ENCODE peak calls at places on chromosome 4, in seven cellular contexts. P, C, D, G, Z, T and I are unnamed samples.
A peak's percentile ranks its signal among the peaks of the same experiment; 100 is the strongest.

GRCh38 chr4:100367451-100367850 is 150.4 kb downstream of the EMCN start:
- DNase-seq in T (peak; percentile 35), C (no peak), P (no peak), G (no peak), D (peak; percentile 18), Z (no peak), I (no peak)

GRCh38 chr4:184534511-184535391 is 60.4 kb upstream of the IRF2 start:
- DNase-seq in Z (no peak), G (no peak), P (no peak), C (no peak), D (peak; percentile 72), T (peak; percentile 70), I (no peak)

GRCh38 chr4:167100120-167100519 is 134.2 kb downstream of the SPOCK3 start:
- DNase-seq in D (peak; percentile 3), G (no peak), T (peak; percentile 24), P (no peak), Z (no peak), C (no peak), I (no peak)

GRCh38 chr4:169270156-169270809 is 473 bp downstream of the SH3RF1 start:
- DNase-seq in Z (peak; percentile 75), G (peak; percentile 82), T (peak; percentile 52), P (peak; percentile 75), D (no peak), C (peak; percentile 83), I (peak; percentile 89)

GRCh38 chr4:134200811-134201215 is 776 bp downstream of the PABPC4L start:
- DNase-seq in D (no peak), T (no peak), Z (no peak), P (peak; percentile 48), C (peak; percentile 27), G (peak; percentile 60), I (no peak)

GRCh38 chr4:53510316-53510715 is 81.0 kb downstream of the LNX1 start:
- DNase-seq in C (no peak), T (no peak), G (no peak), Z (no peak), P (no peak), D (no peak), I (no peak)

GRCh38 chr4:182197611-182198010 is 45.6 kb upstream of the TENM3 start:
- DNase-seq in G (no peak), Z (no peak), D (no peak), T (no peak), C (no peak), P (no peak), I (no peak)

GRCh38 chr4:83604315-83604714 is 68.4 kb downstream of the GPAT3 start:
- DNase-seq in G (no peak), Z (no peak), T (no peak), C (no peak), D (no peak), P (no peak), I (no peak)

GRCh38 chr4:123995939-123996338 is 599.3 kb downstream of the SPRY1 start:
- DNase-seq in C (no peak), T (peak; percentile 56), Z (no peak), P (no peak), G (no peak), D (peak; percentile 89), I (no peak)

GRCh38 chr4:1079711-1080265 is 33.6 kb downstream of the RNF212 start:
- DNase-seq in Z (no peak), P (no peak), C (no peak), T (no peak), D (no peak), G (no peak), I (no peak)

GRCh38 chr4:128353791-128354190 is 66.2 kb upstream of the PGRMC2 start:
- DNase-seq in T (peak; percentile 82), D (no peak), G (no peak), P (no peak), C (no peak), Z (no peak), I (no peak)

GRCh38 chr4:59818656-59819055 is 1381.5 kb upstream of the ADGRL3 start:
- DNase-seq in P (no peak), Z (no peak), D (no peak), C (no peak), G (no peak), T (peak; percentile 6), I (no peak)

GRCh38 chr4:10554694-10555093 is 97.5 kb upstream of the ZNF518B start:
- DNase-seq in P (no peak), C (no peak), Z (no peak), T (peak; percentile 81), D (peak; percentile 69), G (no peak), I (no peak)

GRCh38 chr4:155032521-155033229 is 175.8 kb upstream of the NPY2R start:
- DNase-seq in C (no peak), Z (no peak), P (no peak), G (no peak), D (no peak), T (no peak), I (no peak)

GRCh38 chr4:145347684-145348083 is 134.0 kb upstream of the SMAD1 start:
- DNase-seq in C (no peak), Z (no peak), P (no peak), D (peak; percentile 47), T (peak; percentile 26), G (no peak), I (no peak)

GRCh38 chr4:109699553-109700225 is 3.6 kb downstream of the CASP6 start:
- DNase-seq in C (no peak), T (no peak), G (no peak), Z (no peak), P (no peak), D (no peak), I (no peak)

GRCh38 chr4:183408791-183409190 is 35.6 kb upstream of the CDKN2AIP start:
- DNase-seq in P (peak; percentile 25), Z (no peak), T (no peak), G (no peak), C (no peak), D (no peak), I (no peak)

GRCh38 chr4:145619639-145619996 is 433 bp downstream of the MMAA start:
- DNase-seq in C (peak; percentile 31), D (peak; percentile 32), P (peak; percentile 63), Z (no peak), G (peak; percentile 66), T (peak; percentile 59), I (no peak)

GRCh38 chr4:81369898-81370297 is 101.8 kb downstream of the RASGEF1B start:
- DNase-seq in P (no peak), C (no peak), D (no peak), Z (no peak), T (peak; percentile 34), G (no peak), I (no peak)
- TF ChIP-seq CTCF in P (no peak), C (no peak), D (no peak), Z (no peak), T (peak; percentile 38), G (no peak), I (no peak)

DNA sequence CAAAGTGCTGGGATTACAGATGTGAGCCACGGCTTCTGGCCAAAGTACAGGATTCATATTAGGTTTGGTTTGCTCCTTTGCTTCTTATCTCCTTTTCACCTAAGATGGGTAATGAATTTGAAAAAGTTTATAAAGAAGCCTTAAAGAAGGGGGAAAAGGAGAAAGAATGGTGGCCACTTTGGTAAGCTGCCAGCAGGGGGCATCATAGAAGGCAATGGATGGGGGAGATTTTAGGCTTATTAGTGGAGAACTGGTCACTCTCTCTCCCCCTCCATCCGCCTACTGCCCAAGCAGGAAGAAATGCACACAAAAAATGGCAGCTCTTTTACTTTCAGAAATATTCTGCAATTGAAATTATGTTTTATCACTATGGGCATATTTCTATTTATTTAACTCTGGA is 32.0 kb downstream of the SPARCL1 start:
- DNase-seq in P (no peak), C (no peak), D (no peak), T (no peak), G (no peak), Z (no peak), I (no peak)
- H3K27ac ChIP-seq in P (no peak overlapping the region), C (peak overlapping the region; percentile 23), D (no peak overlapping the region), T (no peak overlapping the region), G (no peak overlapping the region), Z (peak overlapping the region; percentile 69), I (peak overlapping the region; percentile 32)

DNA sequence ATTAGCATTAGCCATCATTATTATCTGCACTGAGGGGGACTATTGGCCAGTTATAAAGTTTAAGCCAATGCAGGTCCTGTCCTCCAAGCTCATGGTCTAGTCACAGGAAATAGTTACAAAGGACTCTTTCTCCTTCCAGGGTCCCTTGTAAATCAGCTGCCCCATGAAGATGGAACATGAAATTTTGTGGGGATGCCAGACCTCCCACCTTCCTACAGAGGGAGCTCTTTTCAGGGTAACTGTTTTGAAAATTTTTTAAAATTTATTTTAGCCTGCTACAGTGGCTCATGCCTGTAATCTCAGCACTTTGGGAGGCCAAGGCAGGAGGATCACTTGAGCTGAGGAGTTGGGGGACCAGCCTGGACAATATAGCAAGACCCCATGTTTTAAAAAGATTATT is 124.4 kb upstream of the SLC34A2 start:
- DNase-seq in G (no peak), P (no peak), D (no peak), Z (no peak), T (no peak), C (no peak), I (no peak)
- TF ChIP-seq CTCF in G (no peak), P (no peak), D (peak; percentile 45), Z (no peak), T (peak; percentile 15), C (no peak), I (no peak)

DNA sequence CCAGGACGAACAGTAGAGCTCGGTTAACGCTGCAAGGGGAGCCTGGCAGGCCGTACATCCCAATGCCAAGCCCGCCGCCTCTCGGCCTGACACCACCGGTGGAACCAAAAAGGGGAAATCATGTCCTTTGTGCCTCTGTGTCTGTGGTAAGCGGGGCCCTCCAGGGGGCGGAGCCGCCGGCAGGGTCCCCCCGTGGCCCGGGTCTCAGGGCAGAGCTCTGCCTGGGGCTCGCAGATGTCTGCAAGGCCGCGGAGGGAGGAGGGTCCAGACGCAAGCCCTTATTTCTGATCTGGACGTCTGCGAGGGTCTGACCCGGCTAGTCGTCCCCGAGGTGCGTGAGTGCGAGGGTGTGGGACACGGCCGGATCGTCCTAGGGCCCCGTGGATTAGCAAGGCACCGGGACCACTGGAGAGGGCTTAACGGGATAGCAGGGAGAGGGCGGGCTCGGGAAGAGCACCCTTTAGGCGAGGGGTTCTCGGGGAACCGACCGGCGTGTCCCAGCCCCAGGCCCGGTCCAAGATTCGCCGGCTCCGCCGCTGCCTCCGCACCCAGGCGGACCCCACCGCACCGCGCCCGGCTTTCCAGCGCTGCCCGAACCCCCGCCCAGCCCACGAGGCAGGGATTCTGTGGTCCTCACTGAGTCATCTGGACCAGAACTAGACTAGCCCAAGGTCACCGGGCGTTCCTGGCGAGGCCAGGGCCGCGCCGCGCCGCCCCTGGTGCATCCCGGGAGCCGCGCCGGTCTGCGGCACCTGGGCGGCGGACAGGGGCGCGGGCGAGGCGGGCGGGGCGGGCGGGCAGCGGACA is 858 bp upstream of the FAM193A start:
- DNase-seq in D (no peak), P (peak; percentile 88), Z (peak; percentile 50), C (peak; percentile 58), T (peak; percentile 41), G (peak; percentile 76), I (peak; percentile 89)
- H3K27ac ChIP-seq in D (peak overlapping the region; percentile 87), P (peak overlapping the region; percentile 88), Z (peak overlapping the region; percentile 99), C (peak overlapping the region; percentile 96), T (peak overlapping the region; percentile 92), G (peak overlapping the region; percentile 95), I (peak overlapping the region; percentile 89)

GRCh38 chr4:112410364-112410763 is 105.6 kb downstream of the NEUROG2 start:
- DNase-seq in Z (no peak), G (no peak), T (no peak), D (no peak), P (no peak), C (no peak), I (no peak)
- TF ChIP-seq CTCF in Z (no peak), G (no peak), T (no peak), D (no peak), P (no peak), C (no peak), I (no peak)

GRCh38 chr4:6277935-6278800 is 8.5 kb downstream of the WFS1 start:
- DNase-seq in P (no peak), T (no peak), D (no peak), G (no peak), Z (no peak), C (no peak), I (no peak)
- H3K27ac ChIP-seq in P (no peak overlapping the region), T (no peak overlapping the region), D (no peak overlapping the region), G (peak overlapping the region; percentile 57), Z (peak overlapping the region; percentile 91), C (peak overlapping the region; percentile 73), I (peak overlapping the region; percentile 97)